ENCODE peak calls at places on chromosomes 13 and 19, in four cellular contexts. One of them, this sample, is unnamed.

GRCh38 chr19:50025022-50025793 is at the start of gene VRK3:
- DNase-seq in stomach: peak
- DNase-seq in CD4-positive, alpha-beta T cell: peak
- DNase-seq in Peyer's patch: peak
- DNase-seq in this sample: peak

GRCh38 chr19:41025411-41025810 is 34.3 kb downstream of the CYP2B6 start:
- DNase-seq in stomach: no peak
- DNase-seq in CD4-positive, alpha-beta T cell: no peak
- DNase-seq in Peyer's patch: no peak
- DNase-seq in this sample: no peak

GRCh38 chr19:44757735-44758505 is 9.4 kb downstream of the BCL3 start:
- DNase-seq in stomach: peak
- DNase-seq in CD4-positive, alpha-beta T cell: no peak
- DNase-seq in Peyer's patch: no peak
- DNase-seq in this sample: peak

GRCh38 chr19:39915848-39916215 is 18.6 kb downstream of the FCGBP start:
- DNase-seq in CD4-positive, alpha-beta T cell: no peak
- DNase-seq in Peyer's patch: peak
- DNase-seq in stomach: peak
- DNase-seq in this sample: no peak

GRCh38 chr19:1000095-1000494 is at the start of gene GRIN3B:
- DNase-seq in CD4-positive, alpha-beta T cell: peak
- DNase-seq in stomach: peak
- DNase-seq in Peyer's patch: peak
- DNase-seq in this sample: peak

GRCh38 chr13:47420568-47420967 is 523.7 kb upstream of the HTR2A start:
- DNase-seq in Peyer's patch: no peak
- DNase-seq in CD4-positive, alpha-beta T cell: no peak
- DNase-seq in stomach: no peak
- DNase-seq in this sample: no peak

GRCh38 chr13:45362939-45363338 is 22.0 kb upstream of the TPT1 start:
- DNase-seq in stomach: no peak
- DNase-seq in CD4-positive, alpha-beta T cell: no peak
- DNase-seq in Peyer's patch: no peak
- DNase-seq in this sample: no peak

GRCh38 chr13:82627183-82627582 is 1255.1 kb downstream of the SLITRK1 start:
- DNase-seq in CD4-positive, alpha-beta T cell: no peak
- DNase-seq in Peyer's patch: no peak
- DNase-seq in stomach: no peak
- DNase-seq in this sample: no peak

GRCh38 chr19:5811117-5811516 is 6.2 kb downstream of the NRTN start:
- DNase-seq in CD4-positive, alpha-beta T cell: no peak
- DNase-seq in stomach: no peak
- DNase-seq in Peyer's patch: no peak
- DNase-seq in this sample: no peak

DNA sequence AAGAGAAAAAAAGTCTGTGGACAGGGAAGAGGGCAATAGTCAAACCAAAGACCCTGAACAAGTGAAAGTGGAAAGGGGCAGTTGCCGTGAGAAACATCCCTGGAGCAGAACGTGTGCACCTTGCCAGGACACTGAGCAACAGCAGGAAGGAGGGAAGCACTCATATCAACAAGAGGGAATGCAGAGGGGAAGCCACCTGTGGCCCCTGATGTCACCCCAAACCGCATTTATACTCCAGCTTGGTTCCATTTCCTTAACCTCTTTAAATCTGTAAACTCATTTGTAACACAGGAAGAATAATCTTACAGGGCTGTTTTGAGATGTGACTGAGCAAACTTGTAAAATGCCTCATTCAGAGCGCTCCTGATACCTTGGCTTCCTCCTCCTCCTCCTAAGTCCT is 698.8 kb downstream of the DIAPH3 start:
- DNase-seq in CD4-positive, alpha-beta T cell: no peak
- DNase-seq in Peyer's patch: no peak
- DNase-seq in stomach: no peak
- DNase-seq in this sample: no peak
- H3K27ac ChIP-seq in CD4-positive, alpha-beta T cell: no peak
- H3K27ac ChIP-seq in Peyer's patch: no peak
- H3K27ac ChIP-seq in stomach: no peak
- H3K27ac ChIP-seq in this sample: peak

GRCh38 chr19:46374526-46375475 is 27.9 kb downstream of the PPP5C start:
- DNase-seq in CD4-positive, alpha-beta T cell: no peak
- DNase-seq in stomach: no peak
- DNase-seq in Peyer's patch: no peak
- DNase-seq in this sample: no peak
- H3K27ac ChIP-seq in CD4-positive, alpha-beta T cell: no peak
- H3K27ac ChIP-seq in stomach: peak
- H3K27ac ChIP-seq in Peyer's patch: no peak
- H3K27ac ChIP-seq in this sample: no peak

GRCh38 chr13:31208554-31209122 is 8.9 kb downstream of the B3GLCT start:
- DNase-seq in Peyer's patch: no peak
- DNase-seq in stomach: no peak
- DNase-seq in CD4-positive, alpha-beta T cell: no peak
- DNase-seq in this sample: no peak

GRCh38 chr13:31207630-31208549 is 8.1 kb downstream of the B3GLCT start:
- DNase-seq in Peyer's patch: no peak
- DNase-seq in CD4-positive, alpha-beta T cell: no peak
- DNase-seq in stomach: no peak
- DNase-seq in this sample: no peak

GRCh38 chr13:31209172-31209818 is 9.5 kb downstream of the B3GLCT start:
- DNase-seq in CD4-positive, alpha-beta T cell: no peak
- DNase-seq in stomach: peak
- DNase-seq in Peyer's patch: no peak
- DNase-seq in this sample: no peak

GRCh38 chr13:31213681-31214289 is 14.0 kb downstream of the B3GLCT start:
- DNase-seq in stomach: no peak
- DNase-seq in CD4-positive, alpha-beta T cell: no peak
- DNase-seq in Peyer's patch: no peak
- DNase-seq in this sample: no peak

GRCh38 chr13:31209819-31210209 is 10.0 kb downstream of the B3GLCT start:
- DNase-seq in CD4-positive, alpha-beta T cell: no peak
- DNase-seq in Peyer's patch: no peak
- DNase-seq in stomach: no peak
- DNase-seq in this sample: no peak
- H3K27ac ChIP-seq in CD4-positive, alpha-beta T cell: no peak
- H3K27ac ChIP-seq in Peyer's patch: no peak
- H3K27ac ChIP-seq in stomach: peak
- H3K27ac ChIP-seq in this sample: no peak

GRCh38 chr19:30011051-30011578 is 69.1 kb downstream of the URI1 start:
- DNase-seq in stomach: no peak
- DNase-seq in CD4-positive, alpha-beta T cell: no peak
- DNase-seq in Peyer's patch: no peak
- DNase-seq in this sample: no peak

GRCh38 chr19:30008169-30008568 is 66.1 kb downstream of the URI1 start:
- DNase-seq in Peyer's patch: no peak
- DNase-seq in CD4-positive, alpha-beta T cell: no peak
- DNase-seq in stomach: no peak
- DNase-seq in this sample: no peak

GRCh38 chr19:30004403-30004802 is 62.4 kb downstream of the URI1 start:
- DNase-seq in stomach: no peak
- DNase-seq in CD4-positive, alpha-beta T cell: no peak
- DNase-seq in Peyer's patch: no peak
- DNase-seq in this sample: no peak

GRCh38 chr19:30006206-30006605 is 64.2 kb downstream of the URI1 start:
- DNase-seq in Peyer's patch: no peak
- DNase-seq in stomach: no peak
- DNase-seq in CD4-positive, alpha-beta T cell: no peak
- DNase-seq in this sample: no peak

DNA sequence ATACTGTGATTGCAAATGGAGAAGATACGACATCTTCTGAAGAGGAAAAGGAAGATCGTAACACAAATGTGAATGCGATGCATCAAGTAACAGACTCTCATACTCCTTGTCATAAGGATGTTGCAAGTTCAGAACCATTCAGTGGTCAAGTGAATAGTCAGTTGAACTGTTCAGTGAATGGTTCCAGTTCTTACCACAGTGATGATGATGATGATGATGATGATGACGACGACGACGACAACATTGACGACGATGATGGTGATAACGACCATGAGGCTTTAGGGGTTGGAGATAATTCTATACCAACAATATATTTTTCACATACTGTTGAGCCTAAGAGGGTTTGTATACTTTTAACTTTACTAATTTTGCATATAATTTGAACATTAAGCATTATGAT is 67.0 kb downstream of the URI1 start:
- DNase-seq in CD4-positive, alpha-beta T cell: no peak
- DNase-seq in stomach: no peak
- DNase-seq in Peyer's patch: no peak
- DNase-seq in this sample: no peak
- H3K27ac ChIP-seq in CD4-positive, alpha-beta T cell: no peak
- H3K27ac ChIP-seq in stomach: no peak
- H3K27ac ChIP-seq in Peyer's patch: no peak
- H3K27ac ChIP-seq in this sample: no peak

This sample was measured in spleen.